ENCODE peak calls at places on chromosomes 3 and 15, in nine cellular contexts. U is fibroblast of the aortic adventitia, L is keratinocyte, G is fibroblast of mammary gland, R is psoas muscle, D is hepatocyte, F is GM23338, W is endodermal cell, I is astrocyte. Q is an unnamed sample.

GRCh38 chr3:163033652-163034051 is 1537.0 kb downstream of the OTOL1 start:
- DNase-seq in U (no peak), L (no peak), G (no peak), R (no peak), D (no peak), F (no peak), W (no peak), I (no peak), Q (no peak)

GRCh38 chr3:124217542-124217941 is 225.6 kb upstream of the ROPN1 start:
- DNase-seq in U (peak), L (peak), G (peak), R (peak), D (peak), F (peak), W (peak), I (peak), Q (no peak)

GRCh38 chr3:194287977-194288706 is 63.0 kb downstream of the CPN2 start:
- DNase-seq in U (no peak), L (no peak), G (no peak), R (no peak), D (no peak), F (no peak), W (peak), I (no peak), Q (no peak)

GRCh38 chr15:36183207-36183606 is 396.2 kb upstream of the CDIN1 start:
- DNase-seq in U (no peak), L (no peak), G (no peak), R (no peak), D (no peak), F (no peak), W (no peak), I (no peak), Q (no peak)

GRCh38 chr3:39067286-39067685 is 15.5 kb downstream of the WDR48 start:
- DNase-seq in U (peak), L (no peak), G (peak), R (no peak), D (no peak), F (no peak), W (no peak), I (peak), Q (no peak)

GRCh38 chr3:177521305-177521704 is 324.0 kb upstream of the TBL1XR1 start:
- DNase-seq in U (no peak), L (no peak), G (no peak), R (no peak), D (peak), F (peak), W (peak), I (no peak), Q (no peak)

GRCh38 chr15:83430436-83430835 is 16.7 kb upstream of the SH3GL3 start:
- DNase-seq in U (no peak), L (no peak), G (peak), R (no peak), D (no peak), F (no peak), W (no peak), I (no peak), Q (no peak)

GRCh38 chr15:70650567-70650966 is 112.8 kb downstream of the UACA start:
- DNase-seq in U (no peak), L (peak), G (no peak), R (no peak), D (no peak), F (no peak), W (no peak), I (no peak), Q (no peak)

GRCh38 chr15:59521443-59521842 is 83.5 kb downstream of the FAM81A start:
- DNase-seq in U (no peak), L (no peak), G (no peak), R (no peak), D (no peak), F (no peak), W (no peak), I (no peak), Q (no peak)

GRCh38 chr3:119276657-119277056 is 17.5 kb upstream of the ARHGAP31 start:
- DNase-seq in U (no peak), L (no peak), G (no peak), R (no peak), D (no peak), F (no peak), W (no peak), I (no peak), Q (no peak)

GRCh38 chr3:18946524-18946923 is 201.8 kb upstream of the KCNH8 start:
- DNase-seq in U (no peak), L (no peak), G (no peak), R (no peak), D (no peak), F (peak), W (peak), I (no peak), Q (no peak)

GRCh38 chr3:185280572-185281365 is 26.9 kb upstream of the EHHADH start:
- DNase-seq in U (peak), L (peak), G (peak), R (no peak), D (peak), F (peak), W (no peak), I (peak), Q (peak)

GRCh38 chr3:129162729-129163579 is 2.1 kb upstream of the ISY1 start:
- DNase-seq in U (no peak), L (no peak), G (no peak), R (no peak), D (no peak), F (peak), W (peak), I (no peak), Q (no peak)

GRCh38 chr15:80010131-80010673 is 39.2 kb upstream of the BCL2A1 start:
- DNase-seq in U (peak), L (no peak), G (peak), R (no peak), D (no peak), F (no peak), W (no peak), I (no peak), Q (no peak)

GRCh38 chr3:46027736-46028397 is 584 bp upstream of the XCR1 start:
- DNase-seq in U (peak), L (no peak), G (no peak), R (no peak), D (peak), F (peak), W (no peak), I (no peak), Q (no peak)

GRCh38 chr15:90264649-90265048 is 823 bp upstream of the NGRN start:
- DNase-seq in U (no peak), L (no peak), G (no peak), R (no peak), D (peak), F (no peak), W (no peak), I (no peak), Q (no peak)

GRCh38 chr15:92316586-92317295 is 76.9 kb upstream of the ST8SIA2 start:
- DNase-seq in U (no peak), L (no peak), G (no peak), R (no peak), D (no peak), F (peak), W (peak), I (no peak), Q (no peak)

GRCh38 chr15:39142500-39142899 is 438.4 kb upstream of the THBS1 start:
- DNase-seq in U (no peak), L (no peak), G (no peak), R (no peak), D (no peak), F (no peak), W (no peak), I (no peak), Q (no peak)

GRCh38 chr3:129001101-129001816 is at the start of gene EFCC1:
- DNase-seq in U (no peak), L (no peak), G (no peak), R (peak), D (peak), F (peak), W (peak), I (no peak), Q (no peak)

GRCh38 chr3:499362-499761 is 302.8 kb downstream of the CHL1 start:
- DNase-seq in U (no peak), L (no peak), G (no peak), R (no peak), D (no peak), F (no peak), W (no peak), I (no peak), Q (no peak)

GRCh38 chr3:35688826-35689225 is 49.5 kb downstream of the ARPP21 start:
- DNase-seq in U (no peak), L (no peak), G (no peak), R (no peak), D (no peak), F (no peak), W (no peak), I (no peak), Q (no peak)

GRCh38 chr3:56076746-56077145 is 391.5 kb downstream of the ERC2 start:
- DNase-seq in U (peak), L (no peak), G (no peak), R (no peak), D (no peak), F (no peak), W (no peak), I (no peak), Q (no peak)

GRCh38 chr3:170425491-170426239 is 7.0 kb downstream of the CLDN11 start:
- DNase-seq in U (no peak), L (no peak), G (no peak), R (no peak), D (peak), F (peak), W (peak), I (no peak), Q (no peak)

GRCh38 chr3:47420511-47421484 is 40.0 kb downstream of the PTPN23 start:
- DNase-seq in U (peak), L (peak), G (peak), R (peak), D (peak), F (peak), W (peak), I (peak), Q (peak)
- H3K4me3 ChIP-seq in U (no peak), L (no peak), G (no peak), R (no peak), D (no peak), F (no peak), W (no peak), I (no peak), Q (no peak)

DNA sequence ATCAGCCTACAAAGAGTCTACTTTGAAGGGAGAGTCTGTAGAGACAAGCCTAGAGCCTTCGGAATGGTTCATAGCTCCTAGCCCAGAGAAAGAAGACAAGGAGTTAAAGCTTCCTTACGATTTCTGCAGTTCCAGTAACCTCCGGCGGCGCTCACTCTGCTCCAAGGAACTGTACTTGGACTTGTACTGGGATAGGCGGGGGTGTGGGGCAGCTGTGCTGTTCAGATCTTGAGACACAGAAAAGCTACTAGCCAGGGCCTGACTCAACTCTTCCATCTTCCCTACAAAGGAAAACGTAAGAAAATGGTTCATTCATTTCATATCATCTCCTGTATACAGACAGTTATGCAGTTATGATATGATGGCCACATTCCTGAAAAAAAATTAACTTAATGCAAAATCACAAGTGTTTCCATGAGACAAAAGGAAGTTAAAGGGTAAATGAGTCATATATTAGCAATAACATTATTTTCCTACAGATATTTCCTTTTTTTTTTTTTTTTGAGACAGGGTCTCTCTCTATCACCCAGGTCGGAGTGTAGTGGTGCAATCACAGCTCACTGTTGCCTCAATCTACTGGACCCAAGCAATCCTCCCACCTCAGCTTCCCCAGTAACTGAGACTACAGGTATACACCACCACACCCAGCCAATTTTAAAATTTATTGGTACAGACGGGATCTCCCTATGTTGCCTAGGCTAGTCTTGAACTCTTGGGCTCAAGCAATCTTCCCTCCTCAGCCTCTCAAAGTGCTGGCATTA is 4.6 kb downstream of the SNUPN start:
- DNase-seq in U (peak), L (no peak), G (peak), R (peak), D (peak), F (no peak), W (no peak), I (peak), Q (no peak)
- H3K4me3 ChIP-seq in U (peak), L (peak), G (peak), R (no peak), D (no peak), F (no peak), W (no peak), I (no peak), Q (no peak)

GRCh38 chr15:89091667-89092220 is 3.5 kb downstream of the ABHD2 start:
- DNase-seq in U (no peak), L (no peak), G (no peak), R (no peak), D (no peak), F (no peak), W (no peak), I (no peak), Q (no peak)

GRCh38 chr15:89095556-89095955 is 7.3 kb downstream of the ABHD2 start:
- DNase-seq in U (no peak), L (no peak), G (no peak), R (no peak), D (no peak), F (no peak), W (no peak), I (no peak), Q (no peak)

GRCh38 chr15:89090791-89091666 is 2.8 kb downstream of the ABHD2 start:
- DNase-seq in U (peak), L (no peak), G (peak), R (peak), D (no peak), F (no peak), W (no peak), I (peak), Q (peak)

GRCh38 chr15:89095073-89095472 is 6.8 kb downstream of the ABHD2 start:
- DNase-seq in U (no peak), L (no peak), G (no peak), R (no peak), D (no peak), F (no peak), W (no peak), I (no peak), Q (no peak)

GRCh38 chr15:89093509-89093908 is 5.3 kb downstream of the ABHD2 start:
- DNase-seq in U (no peak), L (no peak), G (no peak), R (no peak), D (no peak), F (no peak), W (no peak), I (no peak), Q (no peak)
- H3K4me3 ChIP-seq in U (no peak), L (no peak), G (no peak), R (peak), D (no peak), F (no peak), W (no peak), I (no peak), Q (no peak)

DNA sequence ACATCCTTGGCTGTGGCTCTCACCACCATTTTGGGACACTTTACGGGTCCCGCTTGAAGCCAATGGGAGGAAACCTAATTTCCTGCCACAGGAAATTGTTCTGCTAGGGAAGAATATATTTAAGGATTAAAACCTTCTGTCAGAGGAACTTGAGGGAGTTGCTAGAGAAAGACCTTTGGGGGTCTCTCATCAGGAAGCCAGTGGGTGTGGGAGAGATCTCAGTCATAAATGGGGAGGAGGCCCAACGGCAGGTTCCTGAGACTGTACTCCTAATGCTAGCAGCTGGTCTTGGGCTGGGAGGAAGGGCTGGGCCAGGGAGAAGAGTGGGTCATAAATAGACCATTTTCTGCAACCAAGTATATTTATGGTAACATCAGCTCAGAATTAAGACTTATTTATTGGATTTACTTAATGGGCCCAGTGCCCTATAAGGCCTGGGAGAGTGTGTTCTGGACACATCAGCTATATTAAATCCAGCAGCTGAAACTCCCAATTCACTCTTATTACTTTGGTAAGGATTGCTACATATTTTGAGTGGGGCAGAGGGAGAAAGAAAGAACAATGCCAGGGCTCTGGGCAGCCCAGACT is 92.5 kb downstream of the SMAD3 start:
- DNase-seq in U (no peak), L (no peak), G (no peak), R (no peak), D (no peak), F (no peak), W (no peak), I (no peak), Q (no peak)
- H3K4me3 ChIP-seq in U (no peak), L (no peak), G (no peak), R (no peak), D (no peak), F (no peak), W (no peak), I (no peak), Q (no peak)

GRCh38 chr3:171984883-171985282 is 54.5 kb upstream of the FNDC3B start:
- DNase-seq in U (no peak), L (no peak), G (peak), R (no peak), D (no peak), F (no peak), W (no peak), I (no peak), Q (no peak)
- H3K4me3 ChIP-seq in U (no peak), L (no peak), G (no peak), R (no peak), D (no peak), F (no peak), W (no peak), I (no peak), Q (no peak)

GRCh38 chr3:195821403-195822130 is 9.8 kb upstream of the MUC4 start:
- DNase-seq in U (no peak), L (no peak), G (no peak), R (no peak), D (peak), F (no peak), W (peak), I (no peak), Q (no peak)

GRCh38 chr3:195823286-195823685 is 11.6 kb upstream of the MUC4 start:
- DNase-seq in U (peak), L (no peak), G (peak), R (no peak), D (no peak), F (no peak), W (no peak), I (no peak), Q (no peak)

GRCh38 chr3:195820186-195820585 is 8.5 kb upstream of the MUC4 start:
- DNase-seq in U (no peak), L (no peak), G (no peak), R (no peak), D (no peak), F (no peak), W (no peak), I (no peak), Q (no peak)

GRCh38 chr3:195822131-195822696 is 10.5 kb upstream of the MUC4 start:
- DNase-seq in U (no peak), L (no peak), G (no peak), R (no peak), D (no peak), F (no peak), W (no peak), I (no peak), Q (no peak)

GRCh38 chr3:195820901-195821300 is 9.2 kb upstream of the MUC4 start:
- DNase-seq in U (no peak), L (no peak), G (no peak), R (no peak), D (no peak), F (no peak), W (peak), I (no peak), Q (no peak)
- H3K4me3 ChIP-seq in U (no peak), L (no peak), G (no peak), R (no peak), D (no peak), F (no peak), W (no peak), I (no peak), Q (no peak)

GRCh38 chr15:74207652-74208440 is 5.3 kb upstream of the STRA6 start:
- DNase-seq in U (no peak), L (no peak), G (no peak), R (no peak), D (no peak), F (no peak), W (no peak), I (no peak), Q (no peak)
- H3K4me3 ChIP-seq in U (no peak), L (no peak), G (no peak), R (no peak), D (no peak), F (no peak), W (no peak), I (no peak), Q (no peak)

Q was measured in BE2C.